ENCODE peak calls at places on chromosomes 12 and 14, in six cellular contexts. G is mammary epithelial cell, H is tibial artery, K is GM23338, T is right atrium auricular region, U is lower lobe of right lung. J is an unnamed sample.

GRCh38 chr12:9383585-9383984 is 175.4 kb upstream of the PZP start:
- DNase-seq in G (no peak), H (no peak), K (no peak), T (no peak), U (no peak), J (no peak)

GRCh38 chr14:61472025-61472672 is 150.8 kb downstream of the PRKCH start:
- DNase-seq in G (peak; percentile 97), H (peak; percentile 20), K (no peak), T (no peak), U (no peak), J (no peak)

GRCh38 chr12:46553266-46553665 is 180.7 kb upstream of the SLC38A2 start:
- DNase-seq in G (peak; percentile 93), H (peak; percentile 41), K (no peak), T (no peak), U (no peak), J (no peak)

GRCh38 chr12:48943221-48943620 is 14.1 kb downstream of the ARF3 start:
- DNase-seq in G (no peak), H (no peak), K (no peak), T (no peak), U (no peak), J (no peak)

GRCh38 chr12:122825773-122826724 is 9.2 kb upstream of the HIP1R start:
- DNase-seq in G (no peak), H (no peak), K (peak; percentile 61), T (no peak), U (peak; percentile 52), J (peak; percentile 34)

GRCh38 chr12:3200032-3200617 is 122.9 kb downstream of the TSPAN9 start:
- DNase-seq in G (peak; percentile 49), H (no peak), K (peak; percentile 93), T (no peak), U (no peak), J (peak; percentile 86)

GRCh38 chr12:96189781-96190180 is 4.4 kb upstream of the ELK3 start:
- DNase-seq in G (no peak), H (no peak), K (no peak), T (no peak), U (no peak), J (no peak)

GRCh38 chr12:107661830-107662229 is 23.8 kb upstream of the PWP1 start:
- DNase-seq in G (no peak), H (no peak), K (no peak), T (no peak), U (no peak), J (no peak)

GRCh38 chr14:99242816-99243795 is 28.9 kb downstream of the BCL11B start:
- DNase-seq in G (no peak), H (no peak), K (no peak), T (no peak), U (no peak), J (no peak)

GRCh38 chr14:21011136-21011535 is 12.0 kb downstream of the SLC39A2 start:
- DNase-seq in G (no peak), H (no peak), K (no peak), T (no peak), U (no peak), J (no peak)

GRCh38 chr12:96034631-96035282 is 630 bp downstream of the LTA4H start:
- DNase-seq in G (peak; percentile 37), H (peak; percentile 25), K (peak; percentile 58), T (no peak), U (peak; percentile 52), J (no peak)

GRCh38 chr12:80299976-80300375 is 144.1 kb upstream of the PTPRQ start:
- DNase-seq in G (peak; percentile 14), H (no peak), K (no peak), T (no peak), U (no peak), J (no peak)

GRCh38 chr12:45681469-45681868 is 48.0 kb upstream of the ARID2 start:
- DNase-seq in G (peak; percentile 6), H (no peak), K (no peak), T (no peak), U (no peak), J (no peak)

GRCh38 chr12:106091421-106091820 is 47.3 kb downstream of the NUAK1 start:
- DNase-seq in G (no peak), H (no peak), K (no peak), T (no peak), U (no peak), J (no peak)

GRCh38 chr12:14567311-14568195 is at the start of gene PLBD1:
- DNase-seq in G (peak; percentile 27), H (peak; percentile 57), K (peak; percentile 88), T (peak; percentile 76), U (peak; percentile 87), J (peak; percentile 81)

GRCh38 chr14:52014601-52015267 is 25.4 kb downstream of the RTRAF start:
- DNase-seq in G (no peak), H (no peak), K (no peak), T (no peak), U (no peak), J (no peak)

GRCh38 chr14:74404435-74404834 is 21.6 kb downstream of the SYNDIG1L start:
- DNase-seq in G (no peak), H (no peak), K (no peak), T (no peak), U (peak; percentile 24), J (no peak)

GRCh38 chr14:64464695-64465094 is 604 bp upstream of the AKAP5 start:
- DNase-seq in G (no peak), H (no peak), K (peak; percentile 54), T (no peak), U (no peak), J (no peak)

GRCh38 chr14:45091696-45092095 is 7.8 kb downstream of the PRPF39 start:
- DNase-seq in G (peak; percentile 30), H (no peak), K (no peak), T (no peak), U (no peak), J (no peak)

GRCh38 chr12:78390920-78391319 is 473.7 kb upstream of the SYT1 start:
- DNase-seq in G (no peak), H (no peak), K (no peak), T (no peak), U (no peak), J (no peak)

GRCh38 chr14:99916091-99916383 is 122.8 kb downstream of the EML1 start:
- DNase-seq in G (no peak), H (no peak), K (no peak), T (no peak), U (no peak), J (no peak)

GRCh38 chr14:103801459-103801858 is 45.9 kb downstream of the PPP1R13B start:
- DNase-seq in G (peak; percentile 89), H (no peak), K (peak; percentile 29), T (no peak), U (no peak), J (no peak)

DNA sequence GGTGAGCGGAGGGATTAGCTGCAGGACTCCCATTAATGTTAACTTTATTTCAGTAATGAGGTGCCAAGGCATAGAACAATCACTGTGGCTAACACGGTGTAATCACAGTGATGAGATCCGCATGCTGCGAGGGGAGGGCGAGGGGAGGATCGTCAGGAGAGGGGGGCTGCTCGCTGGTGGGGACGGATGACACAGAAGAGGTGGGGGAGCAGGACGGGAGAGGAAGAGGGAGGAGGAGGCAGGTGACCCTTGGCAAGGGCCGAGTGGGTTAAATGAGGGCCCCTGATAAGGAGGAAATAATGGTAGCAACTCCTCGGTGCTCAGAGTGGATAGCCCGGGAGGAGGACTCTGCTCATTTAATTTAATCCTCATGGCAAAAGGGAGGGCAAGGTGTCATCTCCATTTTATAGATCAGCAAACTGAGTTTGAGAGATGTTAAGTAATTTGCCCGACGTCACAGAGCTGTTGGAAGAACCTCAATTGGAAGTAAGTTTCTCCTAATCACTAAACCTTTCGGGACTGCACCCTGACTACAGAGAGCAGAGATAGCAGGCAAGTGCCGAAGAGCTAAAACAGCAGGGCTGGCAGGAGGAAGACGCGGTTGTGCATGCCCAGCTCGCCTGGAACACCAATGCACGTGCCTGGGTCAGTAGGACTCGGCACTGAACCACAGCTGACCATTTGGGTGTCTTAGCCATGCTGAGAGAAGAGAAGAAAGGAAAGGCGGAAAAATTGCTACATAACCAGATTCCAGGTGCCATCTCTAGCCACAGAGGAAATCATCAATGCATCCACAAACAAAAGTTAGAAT is 43.0 kb downstream of the SPRING1 start:
- DNase-seq in G (no peak), H (no peak), K (no peak), T (no peak), U (no peak), J (no peak)
- TF ChIP-seq CTCF in G (no peak), H (no peak), K (no peak), T (no peak), U (no peak), J (no peak)

GRCh38 chr14:92641306-92641705 is 107.1 kb downstream of the LGMN start:
- DNase-seq in G (no peak), H (no peak), K (no peak), T (no peak), U (no peak), J (no peak)
- H3K27ac ChIP-seq in G (no peak overlapping the region), H (no peak overlapping the region), K (no peak overlapping the region), T (no peak overlapping the region), U (no peak overlapping the region), J (no peak overlapping the region)

GRCh38 chr12:57626111-57626928 is 6.7 kb downstream of the B4GALNT1 start:
- DNase-seq in G (no peak), H (no peak), K (no peak), T (no peak), U (no peak), J (no peak)

GRCh38 chr12:57629897-57630471 is 3.0 kb downstream of the B4GALNT1 start:
- DNase-seq in G (no peak), H (no peak), K (no peak), T (peak; percentile 38), U (no peak), J (no peak)

GRCh38 chr12:57626929-57627445 is 6.0 kb downstream of the B4GALNT1 start:
- DNase-seq in G (no peak), H (no peak), K (no peak), T (no peak), U (no peak), J (no peak)

GRCh38 chr12:57627504-57628279 is 5.3 kb downstream of the B4GALNT1 start:
- DNase-seq in G (no peak), H (no peak), K (peak; percentile 50), T (no peak), U (no peak), J (no peak)

DNA sequence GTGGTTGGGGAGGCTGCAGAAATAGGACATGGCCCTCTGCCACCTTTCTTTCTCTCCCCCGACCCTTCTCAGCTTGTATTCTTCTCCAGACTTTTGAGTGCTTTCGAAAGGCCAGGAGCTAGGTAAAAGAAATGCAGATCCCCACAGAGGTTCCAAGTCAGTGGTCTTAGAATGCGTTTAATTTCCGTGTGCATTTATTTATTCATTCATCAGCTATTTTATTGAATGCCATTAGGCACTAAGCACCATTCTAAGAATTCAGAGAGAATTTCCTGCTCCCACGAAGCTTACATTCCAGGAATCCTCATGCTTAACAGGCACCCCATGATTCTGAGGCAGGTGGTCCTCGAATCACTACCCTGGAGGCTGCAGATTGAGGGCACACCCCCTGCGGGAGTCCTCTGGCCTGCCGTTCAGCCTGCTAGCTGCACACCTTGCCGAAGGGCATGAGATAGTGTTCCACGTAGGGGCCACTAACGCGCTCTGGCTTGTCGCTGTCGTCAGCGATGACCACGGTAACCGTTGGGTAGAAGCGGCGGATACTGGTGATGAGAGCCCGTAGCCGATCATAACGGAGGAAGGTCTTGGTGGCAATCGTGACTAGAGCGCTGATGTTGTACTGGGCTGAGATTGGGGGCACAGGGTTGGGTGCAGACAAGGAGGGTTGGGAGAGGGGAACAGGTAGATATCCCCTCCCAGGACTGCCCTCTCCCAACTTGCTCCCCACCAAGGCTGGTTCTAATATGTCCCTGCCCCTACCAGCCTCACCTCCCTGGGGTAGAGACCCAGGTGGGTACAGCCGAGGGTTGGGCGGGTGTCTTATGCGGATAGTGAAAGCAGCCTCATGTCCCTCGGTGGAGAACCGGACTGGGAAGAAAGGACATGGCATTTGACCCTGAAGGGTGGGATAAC is 4.5 kb downstream of the B4GALNT1 start:
- DNase-seq in G (no peak), H (no peak), K (no peak), T (no peak), U (no peak), J (no peak)
- H3K27me3 ChIP-seq in G (peaks cover 2% of the 10 kb centered on the region), H (no peaks in the 10 kb centered on the region), K (peaks cover 100% of the 10 kb centered on the region), T (peaks cover 3% of the 10 kb centered on the region), U (peaks cover 98% of the 10 kb centered on the region), J (peaks cover 66% of the 10 kb centered on the region)

GRCh38 chr12:75560167-75560566 is 48.8 kb upstream of the KRR1 start:
- DNase-seq in G (peak; percentile 56), H (no peak), K (peak; percentile 17), T (no peak), U (no peak), J (no peak)
- TF ChIP-seq CTCF in G (peak; percentile 48), H (peak; percentile 25), K (peak; percentile 12), T (peak; percentile 65), U (peak; percentile 32), J (no peak)

J was measured in left lung.